ENCODE peak calls at places on chromosomes 7 and 10, in eight cellular contexts. One of them, this sample, is unnamed. For H3K27me3, the result is how much of the 10 kb centered on the place peaks cover.

GRCh38 chr7:73810991-73811360 is 19.8 kb upstream of the CLDN4 start:
- DNase-seq in CD8-positive, alpha-beta T cell: no peak
- DNase-seq in cardiac muscle cell: no peak
- DNase-seq in IMR-90: no peak
- DNase-seq in fibroblast of lung: no peak
- DNase-seq in heart right ventricle: no peak
- DNase-seq in upper lobe of right lung: peak
- DNase-seq in ovary: no peak
- DNase-seq in this sample: no peak

GRCh38 chr10:123139521-123140163 is 3.9 kb downstream of the HMX3 start:
- DNase-seq in CD8-positive, alpha-beta T cell: no peak
- DNase-seq in cardiac muscle cell: peak
- DNase-seq in IMR-90: peak
- DNase-seq in fibroblast of lung: no peak
- DNase-seq in heart right ventricle: no peak
- DNase-seq in upper lobe of right lung: no peak
- DNase-seq in ovary: no peak
- DNase-seq in this sample: no peak

GRCh38 chr7:133053321-133053891 is 28.5 kb downstream of the CHCHD3 start:
- DNase-seq in CD8-positive, alpha-beta T cell: no peak
- DNase-seq in cardiac muscle cell: peak
- DNase-seq in IMR-90: peak
- DNase-seq in fibroblast of lung: peak
- DNase-seq in heart right ventricle: no peak
- DNase-seq in upper lobe of right lung: no peak
- DNase-seq in ovary: no peak
- DNase-seq in this sample: peak

GRCh38 chr7:72114129-72114528 is 298.0 kb downstream of the CALN1 start:
- DNase-seq in CD8-positive, alpha-beta T cell: no peak
- DNase-seq in cardiac muscle cell: no peak
- DNase-seq in IMR-90: no peak
- DNase-seq in fibroblast of lung: no peak
- DNase-seq in heart right ventricle: no peak
- DNase-seq in upper lobe of right lung: no peak
- DNase-seq in ovary: no peak
- DNase-seq in this sample: no peak

GRCh38 chr7:50957855-50958254 is 175.2 kb upstream of the GRB10 start:
- DNase-seq in CD8-positive, alpha-beta T cell: no peak
- DNase-seq in cardiac muscle cell: no peak
- DNase-seq in IMR-90: no peak
- DNase-seq in fibroblast of lung: no peak
- DNase-seq in heart right ventricle: no peak
- DNase-seq in upper lobe of right lung: no peak
- DNase-seq in ovary: no peak
- DNase-seq in this sample: no peak

GRCh38 chr10:121484401-121484800 is 113.8 kb downstream of the FGFR2 start:
- DNase-seq in CD8-positive, alpha-beta T cell: no peak
- DNase-seq in cardiac muscle cell: no peak
- DNase-seq in IMR-90: no peak
- DNase-seq in fibroblast of lung: no peak
- DNase-seq in heart right ventricle: no peak
- DNase-seq in upper lobe of right lung: no peak
- DNase-seq in ovary: no peak
- DNase-seq in this sample: no peak

GRCh38 chr7:6168469-6168868 is 104.0 kb downstream of the CYTH3 start:
- DNase-seq in CD8-positive, alpha-beta T cell: no peak
- DNase-seq in cardiac muscle cell: no peak
- DNase-seq in IMR-90: no peak
- DNase-seq in fibroblast of lung: no peak
- DNase-seq in heart right ventricle: peak
- DNase-seq in upper lobe of right lung: peak
- DNase-seq in ovary: no peak
- DNase-seq in this sample: no peak

GRCh38 chr10:1628757-1629156 is 108.6 kb downstream of the ADARB2 start:
- DNase-seq in CD8-positive, alpha-beta T cell: no peak
- DNase-seq in cardiac muscle cell: no peak
- DNase-seq in IMR-90: no peak
- DNase-seq in fibroblast of lung: no peak
- DNase-seq in heart right ventricle: no peak
- DNase-seq in upper lobe of right lung: peak
- DNase-seq in ovary: no peak
- DNase-seq in this sample: no peak

GRCh38 chr7:127897704-127898454 is 133.4 kb downstream of the LRRC4 start:
- DNase-seq in CD8-positive, alpha-beta T cell: no peak
- DNase-seq in cardiac muscle cell: no peak
- DNase-seq in IMR-90: peak
- DNase-seq in fibroblast of lung: peak
- DNase-seq in heart right ventricle: no peak
- DNase-seq in upper lobe of right lung: no peak
- DNase-seq in ovary: no peak
- DNase-seq in this sample: no peak

GRCh38 chr7:45573199-45573598 is 969 bp upstream of the ADCY1 start:
- DNase-seq in CD8-positive, alpha-beta T cell: no peak
- DNase-seq in cardiac muscle cell: no peak
- DNase-seq in IMR-90: no peak
- DNase-seq in fibroblast of lung: no peak
- DNase-seq in heart right ventricle: no peak
- DNase-seq in upper lobe of right lung: no peak
- DNase-seq in ovary: no peak
- DNase-seq in this sample: no peak

GRCh38 chr10:128854965-128855364 is 612.1 kb upstream of the MGMT start:
- DNase-seq in CD8-positive, alpha-beta T cell: no peak
- DNase-seq in cardiac muscle cell: peak
- DNase-seq in IMR-90: no peak
- DNase-seq in fibroblast of lung: peak
- DNase-seq in heart right ventricle: peak
- DNase-seq in upper lobe of right lung: peak
- DNase-seq in ovary: peak
- DNase-seq in this sample: no peak

GRCh38 chr10:486668-487067 is 202.8 kb downstream of the DIP2C start:
- DNase-seq in CD8-positive, alpha-beta T cell: no peak
- DNase-seq in cardiac muscle cell: no peak
- DNase-seq in IMR-90: no peak
- DNase-seq in fibroblast of lung: no peak
- DNase-seq in heart right ventricle: no peak
- DNase-seq in upper lobe of right lung: peak
- DNase-seq in ovary: peak
- DNase-seq in this sample: no peak

GRCh38 chr10:115093776-115094361 is 704 bp downstream of the ATRNL1 start:
- DNase-seq in CD8-positive, alpha-beta T cell: no peak
- DNase-seq in cardiac muscle cell: no peak
- DNase-seq in IMR-90: no peak
- DNase-seq in fibroblast of lung: no peak
- DNase-seq in heart right ventricle: no peak
- DNase-seq in upper lobe of right lung: peak
- DNase-seq in ovary: peak
- DNase-seq in this sample: no peak

GRCh38 chr7:117011419-117012260 is 58.3 kb downstream of the ST7 start:
- DNase-seq in CD8-positive, alpha-beta T cell: no peak
- DNase-seq in cardiac muscle cell: no peak
- DNase-seq in IMR-90: no peak
- DNase-seq in fibroblast of lung: no peak
- DNase-seq in heart right ventricle: no peak
- DNase-seq in upper lobe of right lung: no peak
- DNase-seq in ovary: no peak
- DNase-seq in this sample: no peak

GRCh38 chr7:117014673-117015133 is 61.4 kb downstream of the ST7 start:
- DNase-seq in CD8-positive, alpha-beta T cell: no peak
- DNase-seq in cardiac muscle cell: peak
- DNase-seq in IMR-90: peak
- DNase-seq in fibroblast of lung: peak
- DNase-seq in heart right ventricle: peak
- DNase-seq in upper lobe of right lung: no peak
- DNase-seq in ovary: peak
- DNase-seq in this sample: no peak

GRCh38 chr7:117012284-117013174 is 59.2 kb downstream of the ST7 start:
- DNase-seq in CD8-positive, alpha-beta T cell: no peak
- DNase-seq in cardiac muscle cell: peak
- DNase-seq in IMR-90: peak
- DNase-seq in fibroblast of lung: peak
- DNase-seq in heart right ventricle: no peak
- DNase-seq in upper lobe of right lung: no peak
- DNase-seq in ovary: no peak
- DNase-seq in this sample: no peak

GRCh38 chr7:117015258-117016184 is 62.2 kb downstream of the ST7 start:
- DNase-seq in CD8-positive, alpha-beta T cell: no peak
- DNase-seq in cardiac muscle cell: no peak
- DNase-seq in IMR-90: no peak
- DNase-seq in fibroblast of lung: no peak
- DNase-seq in heart right ventricle: no peak
- DNase-seq in upper lobe of right lung: no peak
- DNase-seq in ovary: no peak
- DNase-seq in this sample: no peak

DNA sequence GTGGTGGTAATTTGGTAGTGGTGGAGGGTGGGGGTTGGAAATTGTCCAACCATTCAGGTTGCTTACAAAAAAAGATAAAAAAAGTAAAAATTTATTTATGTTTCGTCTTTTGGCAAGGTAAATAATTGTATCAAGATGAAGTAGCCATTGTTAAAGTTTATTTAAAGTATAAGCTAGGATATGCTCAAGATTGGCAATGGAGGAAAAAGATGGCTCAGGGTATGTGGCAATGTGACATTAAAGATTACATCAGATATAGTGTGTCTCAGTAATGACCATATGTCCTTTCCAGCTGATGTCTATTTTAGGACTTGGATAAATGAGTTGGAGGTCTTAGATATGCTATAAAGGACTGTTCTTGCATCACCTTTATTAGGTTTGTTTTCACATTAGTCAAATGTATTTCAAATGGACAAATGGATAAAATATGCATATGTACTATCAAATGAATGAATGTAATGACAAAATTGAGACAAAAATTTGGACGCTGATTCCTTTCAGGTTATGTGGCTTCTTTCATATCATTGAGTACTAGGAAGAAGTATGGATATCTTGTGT is 60.9 kb downstream of the ST7 start:
- DNase-seq in CD8-positive, alpha-beta T cell: no peak
- DNase-seq in cardiac muscle cell: no peak
- DNase-seq in IMR-90: no peak
- DNase-seq in fibroblast of lung: no peak
- DNase-seq in heart right ventricle: no peak
- DNase-seq in upper lobe of right lung: no peak
- DNase-seq in ovary: no peak
- DNase-seq in this sample: no peak
- H3K27ac ChIP-seq in CD8-positive, alpha-beta T cell: no peak
- H3K27ac ChIP-seq in cardiac muscle cell: peak
- H3K27ac ChIP-seq in IMR-90: no peak
- H3K27ac ChIP-seq in fibroblast of lung: no peak
- H3K27ac ChIP-seq in heart right ventricle: peak
- H3K27ac ChIP-seq in upper lobe of right lung: no peak
- H3K27ac ChIP-seq in ovary: no peak
- H3K27ac ChIP-seq in this sample: no peak

GRCh38 chr10:50972591-50972990 is 87.2 kb upstream of the A1CF start:
- DNase-seq in CD8-positive, alpha-beta T cell: no peak
- DNase-seq in cardiac muscle cell: no peak
- DNase-seq in IMR-90: no peak
- DNase-seq in fibroblast of lung: no peak
- DNase-seq in heart right ventricle: no peak
- DNase-seq in upper lobe of right lung: no peak
- DNase-seq in ovary: no peak
- DNase-seq in this sample: no peak
- H3K27me3 ChIP-seq in CD8-positive, alpha-beta T cell: under half
- H3K27me3 ChIP-seq in cardiac muscle cell: under half
- H3K27me3 ChIP-seq in IMR-90: under half
- H3K27me3 ChIP-seq in fibroblast of lung: under half
- H3K27me3 ChIP-seq in heart right ventricle: under half
- H3K27me3 ChIP-seq in upper lobe of right lung: under half
- H3K27me3 ChIP-seq in ovary: under half
- H3K27me3 ChIP-seq in this sample: under half

DNA sequence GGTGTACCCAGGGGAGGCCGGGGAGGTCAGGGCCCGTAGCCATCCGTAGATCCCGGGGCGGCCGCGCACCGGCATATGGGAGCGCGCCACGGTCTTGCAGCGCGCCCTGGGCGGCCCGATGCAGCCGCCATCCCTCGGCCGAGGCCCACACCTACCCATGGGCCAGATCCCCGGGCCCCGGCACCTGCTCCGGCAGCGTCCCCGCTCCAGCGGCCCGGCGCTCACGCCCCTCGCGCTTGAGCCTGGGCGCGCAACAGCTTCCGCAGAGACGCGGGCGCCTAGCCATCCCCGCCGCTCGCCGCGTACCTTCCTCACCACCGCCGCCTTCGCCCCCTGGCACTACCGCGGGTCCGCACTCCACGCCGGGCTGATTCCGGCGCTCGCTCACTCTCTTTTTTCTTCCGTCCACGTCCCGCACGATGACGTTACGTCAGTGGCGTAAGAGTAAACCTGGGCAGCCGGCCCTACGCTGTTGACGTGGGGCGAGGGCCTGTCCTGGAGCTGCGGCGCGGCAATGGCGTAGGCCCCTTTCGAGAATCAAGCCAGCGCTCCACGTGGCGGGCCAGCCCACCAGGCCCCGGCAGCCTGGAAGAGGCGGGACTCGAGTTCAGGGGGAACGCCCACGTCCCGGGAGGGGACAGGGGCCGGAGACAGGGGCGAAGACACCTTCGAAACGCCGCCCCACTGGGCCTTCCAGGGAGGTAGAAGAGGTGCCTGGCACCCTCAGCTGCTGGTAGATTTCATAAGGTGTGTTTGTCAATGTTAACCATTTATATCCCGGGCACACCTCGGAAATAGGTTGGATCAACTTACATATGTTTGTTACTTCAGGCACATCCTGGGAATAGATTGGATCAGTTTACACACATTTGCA is at the start of gene ALDH18A1:
- DNase-seq in CD8-positive, alpha-beta T cell: peak
- DNase-seq in cardiac muscle cell: peak
- DNase-seq in IMR-90: peak
- DNase-seq in fibroblast of lung: peak
- DNase-seq in heart right ventricle: peak
- DNase-seq in upper lobe of right lung: peak
- DNase-seq in ovary: peak
- DNase-seq in this sample: peak
- TF ChIP-seq CTCF in CD8-positive, alpha-beta T cell: no peak
- TF ChIP-seq CTCF in cardiac muscle cell: no peak
- TF ChIP-seq CTCF in IMR-90: no peak
- TF ChIP-seq CTCF in fibroblast of lung: no peak
- TF ChIP-seq CTCF in heart right ventricle: no peak
- TF ChIP-seq CTCF in upper lobe of right lung: no peak
- TF ChIP-seq CTCF in ovary: no peak
- TF ChIP-seq CTCF in this sample: no peak

GRCh38 chr7:34036069-34036920 is 131.0 kb downstream of the BMPER start:
- DNase-seq in CD8-positive, alpha-beta T cell: no peak
- DNase-seq in cardiac muscle cell: peak
- DNase-seq in IMR-90: peak
- DNase-seq in fibroblast of lung: peak
- DNase-seq in heart right ventricle: peak
- DNase-seq in upper lobe of right lung: no peak
- DNase-seq in ovary: peak
- DNase-seq in this sample: no peak
- H3K27ac ChIP-seq in CD8-positive, alpha-beta T cell: no peak
- H3K27ac ChIP-seq in cardiac muscle cell: peak
- H3K27ac ChIP-seq in IMR-90: no peak
- H3K27ac ChIP-seq in fibroblast of lung: peak
- H3K27ac ChIP-seq in heart right ventricle: no peak
- H3K27ac ChIP-seq in upper lobe of right lung: no peak
- H3K27ac ChIP-seq in ovary: no peak
- H3K27ac ChIP-seq in this sample: no peak

DNA sequence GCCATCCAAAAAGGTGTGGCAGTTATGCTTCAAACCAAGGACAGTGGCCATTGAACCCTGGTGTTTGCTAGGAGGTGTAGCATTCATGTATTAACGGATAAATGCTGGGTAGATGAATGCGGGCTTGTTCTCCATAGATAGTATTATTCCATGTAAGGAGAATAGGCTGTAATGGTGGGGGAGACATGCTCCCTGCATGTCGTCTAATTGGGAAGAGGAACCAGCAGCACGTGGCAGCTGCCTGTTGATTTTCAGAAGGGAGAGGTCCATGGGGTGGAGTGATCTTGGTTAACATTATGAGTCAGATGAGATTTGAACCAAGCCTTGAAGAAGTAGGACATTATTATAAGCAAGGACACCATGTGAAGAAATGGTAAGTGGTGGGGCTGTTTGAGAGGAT is 112.5 kb downstream of the WNT2 start:
- DNase-seq in CD8-positive, alpha-beta T cell: no peak
- DNase-seq in cardiac muscle cell: no peak
- DNase-seq in IMR-90: no peak
- DNase-seq in fibroblast of lung: no peak
- DNase-seq in heart right ventricle: no peak
- DNase-seq in upper lobe of right lung: no peak
- DNase-seq in ovary: no peak
- DNase-seq in this sample: no peak
- H3K27me3 ChIP-seq in CD8-positive, alpha-beta T cell: under half
- H3K27me3 ChIP-seq in cardiac muscle cell: under half
- H3K27me3 ChIP-seq in IMR-90: under half
- H3K27me3 ChIP-seq in fibroblast of lung: under half
- H3K27me3 ChIP-seq in heart right ventricle: under half
- H3K27me3 ChIP-seq in upper lobe of right lung: under half
- H3K27me3 ChIP-seq in ovary: under half
- H3K27me3 ChIP-seq in this sample: under half